ENCODE peak calls at places on chromosomes 2 and 18, in five cellular contexts. One of them, this sample, is unnamed.

GRCh38 chr2:12087671-12088380 is 341.4 kb downstream of the LPIN1 start:
- DNase-seq in suprapubic skin: no peak
- DNase-seq in upper lobe of left lung: no peak
- DNase-seq in breast epithelium: no peak
- DNase-seq in GM12891: no peak
- DNase-seq in this sample: no peak

GRCh38 chr2:165776796-165777195 is 17.3 kb downstream of the GALNT3 start:
- DNase-seq in upper lobe of left lung: no peak
- DNase-seq in GM12891: no peak
- DNase-seq in suprapubic skin: no peak
- DNase-seq in breast epithelium: no peak
- DNase-seq in this sample: no peak

GRCh38 chr2:42504364-42505230 is 10.8 kb upstream of the KCNG3 start:
- DNase-seq in suprapubic skin: no peak
- DNase-seq in upper lobe of left lung: no peak
- DNase-seq in breast epithelium: no peak
- DNase-seq in GM12891: no peak
- DNase-seq in this sample: no peak

GRCh38 chr2:222709191-222709891 is 37.9 kb downstream of the MOGAT1 start:
- DNase-seq in upper lobe of left lung: peak
- DNase-seq in GM12891: no peak
- DNase-seq in suprapubic skin: peak
- DNase-seq in breast epithelium: no peak
- DNase-seq in this sample: no peak

GRCh38 chr18:33495278-33495677 is 54.8 kb upstream of the CCDC178 start:
- DNase-seq in GM12891: no peak
- DNase-seq in breast epithelium: no peak
- DNase-seq in suprapubic skin: no peak
- DNase-seq in upper lobe of left lung: no peak
- DNase-seq in this sample: no peak

GRCh38 chr2:233477548-233478433 is 88.8 kb downstream of the USP40 start:
- DNase-seq in upper lobe of left lung: no peak
- DNase-seq in GM12891: no peak
- DNase-seq in suprapubic skin: no peak
- DNase-seq in breast epithelium: no peak
- DNase-seq in this sample: no peak

GRCh38 chr2:55827855-55828254 is 95.7 kb downstream of the EFEMP1 start:
- DNase-seq in breast epithelium: no peak
- DNase-seq in GM12891: no peak
- DNase-seq in upper lobe of left lung: no peak
- DNase-seq in suprapubic skin: no peak
- DNase-seq in this sample: no peak

GRCh38 chr18:48803518-48803917 is 147.2 kb downstream of the SMAD7 start:
- DNase-seq in suprapubic skin: no peak
- DNase-seq in upper lobe of left lung: peak
- DNase-seq in breast epithelium: peak
- DNase-seq in GM12891: no peak
- DNase-seq in this sample: no peak

GRCh38 chr2:159185401-159186130 is 100.9 kb downstream of the WDSUB1 start:
- DNase-seq in suprapubic skin: no peak
- DNase-seq in GM12891: peak
- DNase-seq in breast epithelium: no peak
- DNase-seq in upper lobe of left lung: no peak
- DNase-seq in this sample: peak

GRCh38 chr2:222193328-222194008 is 105.3 kb downstream of the PAX3 start:
- DNase-seq in breast epithelium: no peak
- DNase-seq in suprapubic skin: no peak
- DNase-seq in upper lobe of left lung: no peak
- DNase-seq in GM12891: no peak
- DNase-seq in this sample: no peak

GRCh38 chr2:128584296-128584900 is 265.7 kb upstream of the HS6ST1 start:
- DNase-seq in breast epithelium: no peak
- DNase-seq in upper lobe of left lung: no peak
- DNase-seq in GM12891: no peak
- DNase-seq in suprapubic skin: no peak
- DNase-seq in this sample: no peak

GRCh38 chr2:202758638-202759037 is 112.9 kb downstream of the ICA1L start:
- DNase-seq in breast epithelium: no peak
- DNase-seq in GM12891: no peak
- DNase-seq in upper lobe of left lung: no peak
- DNase-seq in suprapubic skin: no peak
- DNase-seq in this sample: no peak

GRCh38 chr2:74252036-74252435 is 53.6 kb downstream of the MTHFD2 start:
- DNase-seq in upper lobe of left lung: no peak
- DNase-seq in GM12891: no peak
- DNase-seq in suprapubic skin: no peak
- DNase-seq in breast epithelium: no peak
- DNase-seq in this sample: no peak

GRCh38 chr18:67672142-67672541 is 155.6 kb upstream of the DSEL start:
- DNase-seq in GM12891: no peak
- DNase-seq in suprapubic skin: no peak
- DNase-seq in breast epithelium: no peak
- DNase-seq in upper lobe of left lung: no peak
- DNase-seq in this sample: no peak

GRCh38 chr2:70498054-70498453 is 55.6 kb downstream of the TGFA start:
- DNase-seq in upper lobe of left lung: no peak
- DNase-seq in breast epithelium: no peak
- DNase-seq in suprapubic skin: no peak
- DNase-seq in GM12891: no peak
- DNase-seq in this sample: no peak

GRCh38 chr18:47168913-47169312 is 7.3 kb downstream of the IER3IP1 start:
- DNase-seq in suprapubic skin: no peak
- DNase-seq in GM12891: no peak
- DNase-seq in upper lobe of left lung: no peak
- DNase-seq in breast epithelium: no peak
- DNase-seq in this sample: no peak

GRCh38 chr2:27721335-27721734 is 50.2 kb upstream of the MRPL33 start:
- DNase-seq in suprapubic skin: no peak
- DNase-seq in breast epithelium: no peak
- DNase-seq in upper lobe of left lung: peak
- DNase-seq in GM12891: no peak
- DNase-seq in this sample: no peak

GRCh38 chr2:97714950-97715652 is 1.7 kb downstream of the ZAP70 start:
- DNase-seq in upper lobe of left lung: peak
- DNase-seq in breast epithelium: no peak
- DNase-seq in GM12891: no peak
- DNase-seq in suprapubic skin: peak
- DNase-seq in this sample: no peak

GRCh38 chr2:152238021-152238420 is 62.5 kb upstream of the STAM2 start:
- DNase-seq in upper lobe of left lung: no peak
- DNase-seq in suprapubic skin: no peak
- DNase-seq in breast epithelium: no peak
- DNase-seq in GM12891: no peak
- DNase-seq in this sample: no peak

GRCh38 chr2:23367760-23368159 is 17.2 kb upstream of the KLHL29 start:
- DNase-seq in suprapubic skin: no peak
- DNase-seq in breast epithelium: no peak
- DNase-seq in upper lobe of left lung: no peak
- DNase-seq in GM12891: no peak
- DNase-seq in this sample: no peak

GRCh38 chr2:239955989-239956817 is 68.9 kb downstream of the NDUFA10 start:
- DNase-seq in suprapubic skin: no peak
- DNase-seq in GM12891: no peak
- DNase-seq in breast epithelium: no peak
- DNase-seq in upper lobe of left lung: no peak
- DNase-seq in this sample: no peak

GRCh38 chr2:233329489-233330135 is 22.0 kb downstream of the SAG start:
- DNase-seq in upper lobe of left lung: no peak
- DNase-seq in breast epithelium: no peak
- DNase-seq in GM12891: no peak
- DNase-seq in suprapubic skin: no peak
- DNase-seq in this sample: no peak

GRCh38 chr18:59057969-59058368 is 81.7 kb upstream of the SEC11C start:
- DNase-seq in upper lobe of left lung: no peak
- DNase-seq in suprapubic skin: no peak
- DNase-seq in breast epithelium: no peak
- DNase-seq in GM12891: no peak
- DNase-seq in this sample: no peak

GRCh38 chr2:43461461-43462073 is 134.3 kb downstream of the THADA start:
- DNase-seq in GM12891: peak
- DNase-seq in breast epithelium: no peak
- DNase-seq in suprapubic skin: no peak
- DNase-seq in upper lobe of left lung: no peak
- DNase-seq in this sample: peak

GRCh38 chr18:13641551-13642439 is 84.6 kb downstream of the FAM210A start:
- DNase-seq in GM12891: no peak
- DNase-seq in suprapubic skin: no peak
- DNase-seq in upper lobe of left lung: no peak
- DNase-seq in breast epithelium: no peak
- DNase-seq in this sample: no peak

GRCh38 chr2:223970343-223971128 is 13.3 kb downstream of the MRPL44 start:
- DNase-seq in upper lobe of left lung: no peak
- DNase-seq in GM12891: no peak
- DNase-seq in suprapubic skin: no peak
- DNase-seq in breast epithelium: no peak
- DNase-seq in this sample: no peak

GRCh38 chr2:235320341-235320740 is 173.5 kb upstream of the AGAP1 start:
- DNase-seq in upper lobe of left lung: no peak
- DNase-seq in GM12891: no peak
- DNase-seq in breast epithelium: no peak
- DNase-seq in suprapubic skin: no peak
- DNase-seq in this sample: no peak

GRCh38 chr2:129285012-129285411 is 694.5 kb upstream of the RAB6C start:
- DNase-seq in upper lobe of left lung: no peak
- DNase-seq in breast epithelium: no peak
- DNase-seq in suprapubic skin: no peak
- DNase-seq in GM12891: no peak
- DNase-seq in this sample: no peak

GRCh38 chr2:240387669-240388358 is 47.6 kb upstream of the GPC1 start:
- DNase-seq in GM12891: no peak
- DNase-seq in upper lobe of left lung: no peak
- DNase-seq in breast epithelium: no peak
- DNase-seq in suprapubic skin: no peak
- DNase-seq in this sample: no peak

GRCh38 chr2:109343460-109343859 is 214.5 kb downstream of the SH3RF3 start:
- DNase-seq in breast epithelium: no peak
- DNase-seq in GM12891: no peak
- DNase-seq in suprapubic skin: no peak
- DNase-seq in upper lobe of left lung: no peak
- DNase-seq in this sample: no peak

GRCh38 chr2:237312021-237312755 is 101.8 kb downstream of the COL6A3 start:
- DNase-seq in breast epithelium: no peak
- DNase-seq in suprapubic skin: no peak
- DNase-seq in upper lobe of left lung: no peak
- DNase-seq in GM12891: no peak
- DNase-seq in this sample: no peak

GRCh38 chr18:24086082-24086481 is 52.8 kb upstream of the CABYR start:
- DNase-seq in GM12891: no peak
- DNase-seq in upper lobe of left lung: no peak
- DNase-seq in breast epithelium: no peak
- DNase-seq in suprapubic skin: no peak
- DNase-seq in this sample: no peak

GRCh38 chr18:50656841-50657470 is 97.1 kb downstream of the MAPK4 start:
- DNase-seq in upper lobe of left lung: no peak
- DNase-seq in suprapubic skin: no peak
- DNase-seq in GM12891: no peak
- DNase-seq in breast epithelium: no peak
- DNase-seq in this sample: no peak

DNA sequence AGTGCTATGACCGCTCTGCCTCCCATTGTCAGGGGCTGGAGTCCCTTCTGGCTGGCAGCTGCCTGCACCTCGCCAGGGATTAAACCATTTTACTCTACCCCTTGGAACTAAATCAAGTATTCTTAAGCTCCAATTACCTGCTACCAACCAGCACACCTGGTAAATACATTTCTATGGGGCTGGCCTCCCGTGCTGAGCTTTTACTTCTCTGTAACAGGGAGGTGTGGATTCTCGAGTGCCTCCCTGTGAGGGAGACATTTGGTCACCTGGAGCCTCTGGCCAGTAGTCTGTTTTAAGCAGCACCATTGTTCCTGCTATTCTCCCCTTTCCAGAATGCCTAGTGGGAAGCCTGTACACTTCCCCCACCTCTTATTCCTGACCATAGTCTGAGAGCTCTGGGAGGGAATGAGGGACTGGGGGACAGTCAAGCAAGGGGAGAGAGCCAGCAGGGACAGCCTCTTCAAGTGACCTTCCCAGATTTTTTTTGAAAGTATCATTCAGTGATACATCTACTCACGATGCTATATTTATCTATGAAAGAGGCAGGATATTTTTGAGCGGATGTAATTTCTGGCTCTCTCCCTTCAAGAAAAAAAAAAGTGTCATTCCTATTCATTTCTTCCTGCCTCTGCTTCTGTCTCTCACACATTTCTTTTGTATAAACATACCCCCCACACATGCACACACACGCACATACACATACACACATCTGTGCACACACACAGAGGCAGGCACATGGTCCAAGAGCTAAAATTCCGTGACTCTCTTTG is 112.8 kb downstream of the CAPN13 start:
- DNase-seq in GM12891: no peak
- DNase-seq in upper lobe of left lung: no peak
- DNase-seq in suprapubic skin: peak
- DNase-seq in breast epithelium: no peak
- DNase-seq in this sample: no peak
- TF ChIP-seq POLR2AphosphoS5 in GM12891: no peak
- TF ChIP-seq POLR2AphosphoS5 in upper lobe of left lung: no peak
- TF ChIP-seq POLR2AphosphoS5 in suprapubic skin: no peak
- TF ChIP-seq POLR2AphosphoS5 in breast epithelium: no peak
- TF ChIP-seq POLR2AphosphoS5 in this sample: no peak

GRCh38 chr2:85538507-85539360 is at the start of gene MAT2A:
- DNase-seq in upper lobe of left lung: peak
- DNase-seq in breast epithelium: peak
- DNase-seq in suprapubic skin: peak
- DNase-seq in GM12891: peak
- DNase-seq in this sample: peak
- TF ChIP-seq POLR2A in upper lobe of left lung: peak
- TF ChIP-seq POLR2A in breast epithelium: peak
- TF ChIP-seq POLR2A in suprapubic skin: peak
- TF ChIP-seq POLR2A in GM12891: peak
- TF ChIP-seq POLR2A in this sample: peak

GRCh38 chr2:30235008-30235655 is 3.8 kb downstream of the LBH start:
- DNase-seq in breast epithelium: no peak
- DNase-seq in suprapubic skin: peak
- DNase-seq in GM12891: no peak
- DNase-seq in upper lobe of left lung: no peak
- DNase-seq in this sample: no peak
- TF ChIP-seq POLR2AphosphoS5 in breast epithelium: no peak
- TF ChIP-seq POLR2AphosphoS5 in suprapubic skin: no peak
- TF ChIP-seq POLR2AphosphoS5 in GM12891: no peak
- TF ChIP-seq POLR2AphosphoS5 in upper lobe of left lung: no peak
- TF ChIP-seq POLR2AphosphoS5 in this sample: no peak

DNA sequence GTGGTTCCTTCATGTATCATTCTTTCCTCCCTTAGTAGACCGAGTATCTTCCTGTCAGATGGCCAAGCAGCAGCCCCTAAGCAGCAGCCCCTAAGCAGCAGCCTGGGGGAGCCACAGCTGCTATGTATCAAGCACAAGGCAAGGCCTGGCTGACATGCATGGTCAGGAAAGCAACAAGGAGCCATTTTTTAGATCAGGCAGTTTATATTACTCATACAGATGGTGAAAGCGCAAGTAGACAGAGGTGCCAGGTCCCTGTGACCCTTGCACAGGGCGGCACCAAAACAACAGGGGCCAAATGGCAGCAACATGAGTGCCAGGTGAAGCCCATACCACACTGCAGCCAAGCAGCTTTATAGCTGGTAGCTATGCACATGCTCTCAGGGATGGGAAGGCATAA is 22.2 kb downstream of the CHCHD5 start:
- DNase-seq in breast epithelium: no peak
- DNase-seq in upper lobe of left lung: no peak
- DNase-seq in GM12891: no peak
- DNase-seq in suprapubic skin: no peak
- DNase-seq in this sample: no peak
- TF ChIP-seq POLR2A in breast epithelium: no peak
- TF ChIP-seq POLR2A in upper lobe of left lung: no peak
- TF ChIP-seq POLR2A in GM12891: no peak
- TF ChIP-seq POLR2A in suprapubic skin: no peak
- TF ChIP-seq POLR2A in this sample: no peak

This sample was measured in GM12892.